ENCODE peak calls at places on chromosomes 12 and 14, in nine cellular contexts. F, I, G, L, D, Q, J, X and A are unnamed samples.

GRCh38 chr12:55996715-55997534 is at the start of gene SUOX:
- DNase-seq in F (peak; percentile 96), I (peak; percentile 91), G (peak; percentile 96), L (peak; percentile 92), D (peak; percentile 96), Q (peak; percentile 98), J (peak; percentile 98), X (no peak), A (peak; percentile 99)

GRCh38 chr14:22411398-22411797 is 177.6 kb downstream of the DAD1 start:
- DNase-seq in F (no peak), I (no peak), G (no peak), L (no peak), D (no peak), Q (no peak), J (no peak), X (no peak), A (no peak)

GRCh38 chr12:67916266-67916970 is 72.8 kb upstream of the IFNG-AS1 start:
- DNase-seq in F (no peak), I (no peak), G (peak; percentile 60), L (no peak), D (peak; percentile 24), Q (no peak), J (no peak), X (no peak), A (no peak)

GRCh38 chr14:99603471-99603933 is 505 bp downstream of the CCDC85C start:
- DNase-seq in F (peak; percentile 62), I (no peak), G (peak; percentile 43), L (no peak), D (peak; percentile 49), Q (peak; percentile 77), J (peak; percentile 53), X (peak; percentile 45), A (no peak)

GRCh38 chr12:124493809-124494750 is 73.3 kb downstream of the NCOR2 start:
- DNase-seq in F (no peak), I (no peak), G (no peak), L (no peak), D (no peak), Q (no peak), J (no peak), X (no peak), A (no peak)

GRCh38 chr14:104919993-104920315 is 4.7 kb upstream of the PLD4 start:
- DNase-seq in F (peak; percentile 31), I (no peak), G (no peak), L (no peak), D (no peak), Q (no peak), J (no peak), X (no peak), A (no peak)

GRCh38 chr12:49200882-49201594 is 12.2 kb upstream of the TUBA1A start:
- DNase-seq in F (peak; percentile 76), I (no peak), G (peak; percentile 84), L (no peak), D (peak; percentile 89), Q (no peak), J (peak; percentile 87), X (no peak), A (peak; percentile 43)

GRCh38 chr12:1848146-1848545 is 27.8 kb downstream of the LRTM2 start:
- DNase-seq in F (no peak), I (no peak), G (no peak), L (no peak), D (no peak), Q (no peak), J (no peak), X (no peak), A (no peak)

GRCh38 chr12:67426067-67426466 is 156.9 kb downstream of the CAND1 start:
- DNase-seq in F (no peak), I (peak; percentile 86), G (peak; percentile 80), L (peak; percentile 85), D (peak; percentile 80), Q (no peak), J (peak; percentile 54), X (no peak), A (peak; percentile 58)

GRCh38 chr14:93033983-93034670 is 81.6 kb downstream of the ITPK1 start:
- DNase-seq in F (no peak), I (no peak), G (no peak), L (no peak), D (no peak), Q (peak; percentile 54), J (no peak), X (peak; percentile 36), A (peak; percentile 78)

GRCh38 chr14:105249175-105250007 is 1.1 kb downstream of the BTBD6 start:
- DNase-seq in F (no peak), I (no peak), G (peak; percentile 21), L (no peak), D (peak; percentile 26), Q (peak; percentile 52), J (peak; percentile 19), X (no peak), A (peak; percentile 69)

GRCh38 chr12:113271853-113272561 is 50.7 kb downstream of the TPCN1 start:
- DNase-seq in F (peak; percentile 37), I (peak; percentile 37), G (peak; percentile 82), L (peak; percentile 52), D (peak; percentile 83), Q (no peak), J (no peak), X (no peak), A (no peak)

GRCh38 chr12:82968644-82969339 is 282.1 kb downstream of the TMTC2 start:
- DNase-seq in F (no peak), I (no peak), G (no peak), L (no peak), D (no peak), Q (no peak), J (no peak), X (no peak), A (no peak)

GRCh38 chr12:80456513-80456912 is 12.5 kb downstream of the PTPRQ start:
- DNase-seq in F (no peak), I (no peak), G (no peak), L (no peak), D (no peak), Q (no peak), J (no peak), X (no peak), A (no peak)

GRCh38 chr12:71027835-71028234 is 107.3 kb upstream of the PTPRR start:
- DNase-seq in F (no peak), I (no peak), G (no peak), L (no peak), D (no peak), Q (peak; percentile 43), J (no peak), X (no peak), A (no peak)

GRCh38 chr12:116559080-116559329 is 176 bp upstream of the MAP1LC3B2 start:
- DNase-seq in F (no peak), I (no peak), G (no peak), L (peak; percentile 25), D (no peak), Q (no peak), J (no peak), X (no peak), A (no peak)

GRCh38 chr14:96257900-96258299 is 1.9 kb downstream of the BDKRB1 start:
- DNase-seq in F (no peak), I (no peak), G (no peak), L (no peak), D (no peak), Q (no peak), J (no peak), X (no peak), A (no peak)

GRCh38 chr12:32437095-32437515 is 37.7 kb downstream of the FGD4 start:
- DNase-seq in F (peak; percentile 90), I (peak; percentile 22), G (peak; percentile 94), L (peak; percentile 82), D (peak; percentile 92), Q (no peak), J (no peak), X (no peak), A (peak; percentile 49)

GRCh38 chr12:54321363-54321762 is 3.6 kb upstream of the COPZ1 start:
- DNase-seq in F (no peak), I (no peak), G (no peak), L (no peak), D (no peak), Q (no peak), J (no peak), X (no peak), A (no peak)

GRCh38 chr14:53929871-53930685 is 26.5 kb downstream of the BMP4 start:
- DNase-seq in F (peak; percentile 27), I (no peak), G (no peak), L (no peak), D (no peak), Q (peak; percentile 62), J (peak; percentile 18), X (no peak), A (peak; percentile 73)

GRCh38 chr12:76384560-76384959 is 36.3 kb upstream of the BBS10 start:
- DNase-seq in F (no peak), I (no peak), G (no peak), L (no peak), D (no peak), Q (no peak), J (no peak), X (no peak), A (no peak)

GRCh38 chr14:95272057-95272456 is 47.7 kb downstream of the CLMN start:
- DNase-seq in F (no peak), I (no peak), G (no peak), L (no peak), D (no peak), Q (no peak), J (no peak), X (no peak), A (no peak)

GRCh38 chr12:116320839-116321238 is 43.3 kb upstream of the MED13L start:
- DNase-seq in F (peak; percentile 6), I (no peak), G (peak; percentile 40), L (no peak), D (peak; percentile 39), Q (no peak), J (no peak), X (no peak), A (peak; percentile 24)

GRCh38 chr12:31369712-31370521 is 44.0 kb upstream of the SINHCAF start:
- DNase-seq in F (no peak), I (peak; percentile 58), G (peak; percentile 54), L (peak; percentile 48), D (peak; percentile 51), Q (peak; percentile 78), J (peak; percentile 48), X (no peak), A (no peak)

GRCh38 chr12:62621239-62621638 is 154.6 kb downstream of the MON2 start:
- DNase-seq in F (no peak), I (no peak), G (no peak), L (no peak), D (no peak), Q (no peak), J (peak; percentile 97), X (no peak), A (no peak)

GRCh38 chr12:124681779-124682391 is 114.5 kb upstream of the NCOR2 start:
- DNase-seq in F (peak; percentile 32), I (peak; percentile 80), G (peak; percentile 72), L (peak; percentile 76), D (peak; percentile 95), Q (no peak), J (no peak), X (no peak), A (no peak)

GRCh38 chr14:72616811-72617210 is 277.1 kb downstream of the DPF3 start:
- DNase-seq in F (no peak), I (no peak), G (no peak), L (no peak), D (no peak), Q (no peak), J (no peak), X (no peak), A (no peak)

GRCh38 chr12:119047641-119048040 is 66.3 kb downstream of the SRRM4 start:
- DNase-seq in F (no peak), I (no peak), G (no peak), L (no peak), D (no peak), Q (no peak), J (no peak), X (no peak), A (no peak)

GRCh38 chr14:94571950-94572349 is 9.3 kb upstream of the SERPINA5 start:
- DNase-seq in F (peak; percentile 25), I (no peak), G (peak; percentile 24), L (peak; percentile 32), D (peak; percentile 23), Q (no peak), J (no peak), X (no peak), A (no peak)

GRCh38 chr14:100022772-100023451 is 42.3 kb upstream of the EVL start:
- DNase-seq in F (no peak), I (no peak), G (peak; percentile 91), L (peak; percentile 92), D (peak; percentile 59), Q (no peak), J (no peak), X (no peak), A (peak; percentile 33)

GRCh38 chr14:95143813-95144620 is 13.3 kb downstream of the DICER1 start:
- DNase-seq in F (no peak), I (no peak), G (peak; percentile 24), L (no peak), D (peak; percentile 29), Q (no peak), J (no peak), X (no peak), A (no peak)